ENCODE peak calls at places on chromosomes 3 and 15, in six cellular contexts. D is uterus, V is ovary, R is OCI-LY7, Q is mucosa of descending colon, J is mammary epithelial cell. W is an unnamed sample.

GRCh38 chr15:57915827-57916531 is 149.5 kb downstream of the ALDH1A2 start:
- DNase-seq in D (no peak), V (peak), R (no peak), Q (no peak), J (no peak), W (no peak)

GRCh38 chr3:156317457-156317856 is 197.1 kb downstream of the KCNAB1 start:
- DNase-seq in D (no peak), V (no peak), R (no peak), Q (no peak), J (peak), W (no peak)

GRCh38 chr15:72604794-72605193 is 49.7 kb upstream of the GOLGA6B start:
- DNase-seq in D (no peak), V (no peak), R (no peak), Q (no peak), J (no peak), W (no peak)

GRCh38 chr15:98124576-98124975 is 164.1 kb downstream of the ARRDC4 start:
- DNase-seq in D (no peak), V (no peak), R (no peak), Q (no peak), J (no peak), W (no peak)

GRCh38 chr15:85003593-85004312 is 22.1 kb downstream of the PDE8A start:
- DNase-seq in D (no peak), V (no peak), R (peak), Q (no peak), J (no peak), W (no peak)

GRCh38 chr3:51715231-51716058 is 8.6 kb downstream of the GRM2 start:
- DNase-seq in D (no peak), V (no peak), R (no peak), Q (no peak), J (no peak), W (no peak)

GRCh38 chr15:40106203-40107161 is 2.2 kb downstream of the BMF start:
- DNase-seq in D (peak), V (peak), R (peak), Q (peak), J (peak), W (no peak)

GRCh38 chr15:83844742-83845141 is 190.8 kb downstream of the ADAMTSL3 start:
- DNase-seq in D (peak), V (no peak), R (no peak), Q (no peak), J (peak), W (no peak)

GRCh38 chr3:114464548-114464947 is 170.7 kb downstream of the TIGIT start:
- DNase-seq in D (no peak), V (no peak), R (no peak), Q (no peak), J (no peak), W (no peak)

GRCh38 chr15:41215708-41216107 is 14.8 kb downstream of the EXD1 start:
- DNase-seq in D (no peak), V (no peak), R (no peak), Q (no peak), J (no peak), W (no peak)

GRCh38 chr3:45575491-45575923 is 19.0 kb upstream of the LIMD1 start:
- DNase-seq in D (no peak), V (no peak), R (no peak), Q (no peak), J (peak), W (no peak)

GRCh38 chr15:89075846-89076245 is 12.4 kb upstream of the ABHD2 start:
- DNase-seq in D (no peak), V (no peak), R (no peak), Q (no peak), J (no peak), W (no peak)

GRCh38 chr15:48537277-48538113 is 108.0 kb downstream of the FBN1 start:
- DNase-seq in D (no peak), V (no peak), R (no peak), Q (no peak), J (no peak), W (no peak)

DNA sequence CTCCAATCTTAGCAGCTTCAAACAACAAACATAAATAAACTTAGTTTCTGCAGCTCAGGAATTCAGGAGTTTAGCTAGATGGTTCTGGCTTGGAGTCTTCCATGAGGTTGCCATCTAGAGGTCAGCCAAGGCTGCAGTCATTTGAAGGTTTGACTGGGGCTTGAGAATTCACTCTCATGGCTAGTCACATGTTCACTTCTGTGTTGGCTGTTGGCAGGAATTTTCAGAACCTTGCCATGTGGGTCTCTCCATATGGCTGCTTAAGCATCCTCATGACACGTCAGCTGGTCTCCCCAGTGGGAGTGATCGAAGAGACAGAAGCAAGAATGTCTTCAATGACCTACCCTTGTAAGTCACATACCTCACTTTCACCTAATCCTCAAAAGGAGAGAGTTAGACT is 269.2 kb upstream of the CNTN3 start:
- DNase-seq in D (no peak), V (no peak), R (no peak), Q (peak), J (peak), W (peak)
- TF ChIP-seq CTCF in D (no peak), V (no peak), R (peak), Q (no peak), J (peak), W (peak)

GRCh38 chr3:179069762-179070390 is 1.7 kb downstream of the ZMAT3 start:
- DNase-seq in D (no peak), V (no peak), R (no peak), Q (no peak), J (peak), W (no peak)
- H3K4me3 ChIP-seq in D (no peak), V (peak), R (peak), Q (no peak), J (peak), W (peak)

GRCh38 chr3:172317481-172317880 is 130.8 kb downstream of the GHSR start:
- DNase-seq in D (no peak), V (no peak), R (no peak), Q (no peak), J (no peak), W (no peak)
- TF ChIP-seq CTCF in D (no peak), V (no peak), R (no peak), Q (no peak), J (no peak), W (no peak)

GRCh38 chr3:99960941-99961340 is 143.3 kb downstream of the CMSS1 start:
- DNase-seq in D (peak), V (no peak), R (no peak), Q (no peak), J (no peak), W (no peak)
- H3K4me3 ChIP-seq in D (no peak), V (no peak), R (no peak), Q (no peak), J (no peak), W (no peak)

GRCh38 chr3:31491660-31492059 is 41.1 kb upstream of the STT3B start:
- DNase-seq in D (no peak), V (no peak), R (no peak), Q (no peak), J (no peak), W (no peak)

GRCh38 chr3:31488475-31489017 is 44.2 kb upstream of the STT3B start:
- DNase-seq in D (no peak), V (no peak), R (no peak), Q (no peak), J (no peak), W (no peak)

GRCh38 chr3:31490502-31490901 is 42.2 kb upstream of the STT3B start:
- DNase-seq in D (no peak), V (no peak), R (no peak), Q (no peak), J (no peak), W (no peak)

GRCh38 chr3:31495971-31496370 is 36.8 kb upstream of the STT3B start:
- DNase-seq in D (no peak), V (no peak), R (no peak), Q (no peak), J (no peak), W (no peak)

DNA sequence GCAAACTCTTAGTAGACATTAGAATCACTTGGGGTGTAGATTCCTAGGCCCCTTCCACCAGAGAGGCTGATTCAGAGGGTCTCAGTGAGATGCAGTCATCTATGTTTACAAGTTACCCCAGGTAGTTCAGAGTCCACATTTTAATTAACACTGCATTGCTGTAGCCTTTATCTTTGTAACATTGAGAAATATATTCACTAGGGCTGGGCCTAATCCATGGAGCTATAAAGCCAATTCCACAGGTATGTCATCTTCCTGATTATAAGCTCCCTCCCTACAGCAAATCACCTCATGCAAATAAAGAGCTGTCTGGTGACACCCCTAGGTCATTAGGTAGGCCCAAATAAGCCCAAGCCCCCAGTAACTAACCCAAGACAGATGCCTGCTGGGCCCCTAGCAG is 39.5 kb upstream of the STT3B start:
- DNase-seq in D (no peak), V (no peak), R (no peak), Q (no peak), J (no peak), W (no peak)
- TF ChIP-seq CTCF in D (no peak), V (no peak), R (no peak), Q (no peak), J (no peak), W (no peak)

GRCh38 chr15:99252326-99252725 is 1.0 kb downstream of the LRRC28 start:
- DNase-seq in D (no peak), V (no peak), R (peak), Q (no peak), J (no peak), W (no peak)
- H3K4me3 ChIP-seq in D (no peak), V (peak), R (peak), Q (no peak), J (peak), W (no peak)

DNA sequence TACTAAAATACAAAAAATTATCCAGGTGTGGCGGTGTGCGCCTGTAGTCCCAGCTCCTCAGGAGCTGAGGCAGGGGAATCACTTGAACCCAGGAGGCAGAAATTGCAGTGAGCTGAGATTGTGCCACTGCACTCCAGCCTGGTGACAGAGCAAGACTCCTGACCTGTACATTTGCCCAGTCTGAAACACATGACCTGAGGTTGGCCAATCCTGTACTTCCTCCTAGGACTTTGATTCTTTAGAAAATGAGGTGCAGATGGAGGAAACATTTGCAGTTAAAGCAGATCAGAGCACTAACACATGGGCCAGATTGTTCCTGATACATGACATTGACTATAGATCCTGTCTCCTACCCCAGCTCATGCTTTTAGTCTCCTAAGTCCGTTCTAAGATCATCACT is 28.9 kb upstream of the LPP start:
- DNase-seq in D (no peak), V (no peak), R (no peak), Q (no peak), J (no peak), W (no peak)
- TF ChIP-seq CTCF in D (no peak), V (no peak), R (no peak), Q (no peak), J (no peak), W (no peak)

W was measured in AG09309.